ENCODE peak calls at places on chromosomes 1 and 21, in five cellular contexts. X, J, S, Z and D are unnamed samples.

GRCh38 chr1:31843506-31843905 is 27.7 kb upstream of the SPOCD1 start:
- DNase-seq in X (no peak), J (peak; percentile 93), S (peak; percentile 41), Z (no peak), D (peak; percentile 66)

GRCh38 chr1:163439506-163439905 is 117.8 kb downstream of the NUF2 start:
- DNase-seq in X (no peak), J (no peak), S (no peak), Z (no peak), D (no peak)

GRCh38 chr21:31870472-31870871 is 2.3 kb upstream of the HUNK start:
- DNase-seq in X (no peak), J (no peak), S (no peak), Z (no peak), D (no peak)

GRCh38 chr1:63593887-63594617 is 841 bp downstream of the PGM1 start:
- DNase-seq in X (peak; percentile 70), J (peak; percentile 63), S (peak; percentile 56), Z (no peak), D (no peak)

GRCh38 chr1:206866062-206866461 is 639 bp downstream of the IL20 start:
- DNase-seq in X (no peak), J (no peak), S (no peak), Z (no peak), D (no peak)

GRCh38 chr1:31944205-31945089 is 6.3 kb upstream of the PTP4A2 start:
- DNase-seq in X (peak; percentile 93), J (peak; percentile 78), S (peak; percentile 74), Z (peak; percentile 63), D (no peak)

GRCh38 chr1:6658359-6658758 is 33.7 kb downstream of the THAP3 start:
- DNase-seq in X (no peak), J (no peak), S (no peak), Z (no peak), D (no peak)

GRCh38 chr1:108057536-108057935 is 92.6 kb upstream of the VAV3 start:
- DNase-seq in X (no peak), J (no peak), S (peak; percentile 48), Z (no peak), D (no peak)

GRCh38 chr1:226798427-226799411 is 59.6 kb upstream of the ITPKB start:
- DNase-seq in X (no peak), J (no peak), S (no peak), Z (no peak), D (no peak)

GRCh38 chr1:15722411-15722810 is 13.6 kb upstream of the SLC25A34 start:
- DNase-seq in X (no peak), J (no peak), S (no peak), Z (no peak), D (no peak)

GRCh38 chr21:39952265-39952664 is 85.0 kb downstream of the PCP4 start:
- DNase-seq in X (no peak), J (no peak), S (no peak), Z (no peak), D (no peak)

GRCh38 chr1:180503274-180503862 is 991 bp upstream of the ACBD6 start:
- DNase-seq in X (no peak), J (no peak), S (no peak), Z (no peak), D (no peak)

GRCh38 chr1:14390816-14391215 is 207.7 kb upstream of the KAZN start:
- DNase-seq in X (no peak), J (no peak), S (no peak), Z (no peak), D (no peak)

GRCh38 chr1:53277326-53277725 is 39.0 kb upstream of the MAGOH start:
- DNase-seq in X (no peak), J (no peak), S (no peak), Z (no peak), D (no peak)

GRCh38 chr21:35924714-35925301 is 135.5 kb downstream of the SETD4 start:
- DNase-seq in X (no peak), J (peak; percentile 69), S (peak; percentile 94), Z (no peak), D (peak; percentile 42)

GRCh38 chr1:75136158-75136815 is 2.1 kb downstream of the LHX8 start:
- DNase-seq in X (no peak), J (no peak), S (no peak), Z (no peak), D (no peak)

GRCh38 chr1:7069888-7070287 is 284.6 kb downstream of the CAMTA1 start:
- DNase-seq in X (no peak), J (no peak), S (no peak), Z (no peak), D (no peak)

GRCh38 chr1:30820249-30820648 is 62.7 kb upstream of the LAPTM5 start:
- DNase-seq in X (no peak), J (no peak), S (no peak), Z (no peak), D (no peak)

GRCh38 chr1:18643154-18644012 is 12.7 kb downstream of the PAX7 start:
- DNase-seq in X (no peak), J (no peak), S (no peak), Z (no peak), D (no peak)

GRCh38 chr1:18640228-18641004 is 9.8 kb downstream of the PAX7 start:
- DNase-seq in X (no peak), J (no peak), S (no peak), Z (no peak), D (no peak)

GRCh38 chr1:18641005-18641941 is 10.6 kb downstream of the PAX7 start:
- DNase-seq in X (no peak), J (no peak), S (no peak), Z (no peak), D (no peak)

GRCh38 chr1:18644013-18644399 is 13.4 kb downstream of the PAX7 start:
- DNase-seq in X (no peak), J (no peak), S (no peak), Z (no peak), D (no peak)

GRCh38 chr1:18642278-18643095 is 11.8 kb downstream of the PAX7 start:
- DNase-seq in X (no peak), J (no peak), S (no peak), Z (no peak), D (no peak)
- H3K4me3 ChIP-seq in X (no peak overlapping the region), J (no peak overlapping the region), S (no peak overlapping the region), Z (no peak overlapping the region), D (no peak overlapping the region)

GRCh38 chr1:36834586-36834985 is 199.7 kb downstream of the GRIK3 start:
- DNase-seq in X (no peak), J (no peak), S (no peak), Z (no peak), D (no peak)

GRCh38 chr1:36829066-36829465 is 205.2 kb downstream of the GRIK3 start:
- DNase-seq in X (no peak), J (no peak), S (no peak), Z (no peak), D (no peak)

GRCh38 chr1:36825226-36825625 is 209.1 kb downstream of the GRIK3 start:
- DNase-seq in X (no peak), J (no peak), S (no peak), Z (no peak), D (no peak)

GRCh38 chr1:36831171-36831810 is 203.0 kb downstream of the GRIK3 start:
- DNase-seq in X (no peak), J (no peak), S (no peak), Z (no peak), D (no peak)

GRCh38 chr1:36829951-36830350 is 204.4 kb downstream of the GRIK3 start:
- DNase-seq in X (no peak), J (no peak), S (no peak), Z (no peak), D (no peak)
- H3K4me3 ChIP-seq in X (no peak overlapping the region), J (no peak overlapping the region), S (no peak overlapping the region), Z (no peak overlapping the region), D (no peak overlapping the region)

DNA sequence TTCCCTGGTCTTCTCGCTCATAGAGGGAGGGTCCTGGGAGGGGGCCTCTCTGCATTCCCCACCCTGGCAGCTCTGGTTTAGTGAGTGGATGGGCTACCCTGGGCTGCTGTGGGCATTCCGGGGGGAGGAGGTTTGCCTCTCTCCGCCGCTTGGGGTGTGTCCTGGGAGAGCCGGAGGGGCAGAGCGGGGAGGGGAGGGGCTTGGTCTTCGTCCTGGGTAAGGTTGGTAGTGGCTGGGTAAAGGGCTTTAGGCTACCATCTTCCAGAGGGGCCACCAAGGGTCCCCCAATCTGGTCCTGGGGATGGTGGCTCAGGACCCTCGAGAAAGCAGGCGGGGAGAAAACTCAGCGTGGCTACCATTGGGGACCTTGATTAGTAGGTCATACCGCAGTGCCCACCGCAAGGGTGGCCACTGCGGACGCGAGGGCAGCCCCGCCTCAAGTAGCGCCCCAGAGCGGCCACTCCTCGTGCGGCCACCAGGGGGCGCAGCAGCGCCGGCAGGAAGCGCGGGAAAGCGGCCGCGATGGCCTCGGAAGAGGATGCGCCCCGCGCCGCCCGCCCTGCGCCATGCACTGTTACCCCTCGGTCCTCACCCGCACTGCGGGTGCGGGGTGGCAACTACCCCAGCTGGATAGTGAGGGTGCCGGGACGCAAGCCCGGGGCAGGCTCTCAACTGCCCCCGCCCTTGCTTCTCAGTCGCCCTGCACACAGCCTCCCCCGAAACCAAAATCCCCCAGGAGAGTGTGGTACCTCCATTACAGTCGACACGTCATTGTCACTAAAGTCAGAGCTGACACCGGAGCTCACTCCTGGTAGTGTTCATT is 44.1 kb upstream of the SLC25A33 start:
- DNase-seq in X (peak; percentile 64), J (no peak), S (no peak), Z (no peak), D (no peak)
- H3K4me3 ChIP-seq in X (no peak overlapping the region), J (peak overlapping the region; percentile 30), S (peak overlapping the region; percentile 37), Z (no peak overlapping the region), D (peak overlapping the region; percentile 43)

GRCh38 chr1:172144445-172145060 is 275.9 kb upstream of the C1orf105 start:
- DNase-seq in X (peak; percentile 87), J (peak; percentile 97), S (peak; percentile 99), Z (peak; percentile 100), D (peak; percentile 97)

GRCh38 chr1:172147541-172147940 is 272.9 kb upstream of the C1orf105 start:
- DNase-seq in X (no peak), J (no peak), S (no peak), Z (no peak), D (no peak)

GRCh38 chr1:172145231-172145651 is 275.2 kb upstream of the C1orf105 start:
- DNase-seq in X (no peak), J (no peak), S (peak; percentile 74), Z (peak; percentile 87), D (no peak)

GRCh38 chr1:172145656-172146055 is 274.8 kb upstream of the C1orf105 start:
- DNase-seq in X (no peak), J (no peak), S (no peak), Z (no peak), D (no peak)

DNA sequence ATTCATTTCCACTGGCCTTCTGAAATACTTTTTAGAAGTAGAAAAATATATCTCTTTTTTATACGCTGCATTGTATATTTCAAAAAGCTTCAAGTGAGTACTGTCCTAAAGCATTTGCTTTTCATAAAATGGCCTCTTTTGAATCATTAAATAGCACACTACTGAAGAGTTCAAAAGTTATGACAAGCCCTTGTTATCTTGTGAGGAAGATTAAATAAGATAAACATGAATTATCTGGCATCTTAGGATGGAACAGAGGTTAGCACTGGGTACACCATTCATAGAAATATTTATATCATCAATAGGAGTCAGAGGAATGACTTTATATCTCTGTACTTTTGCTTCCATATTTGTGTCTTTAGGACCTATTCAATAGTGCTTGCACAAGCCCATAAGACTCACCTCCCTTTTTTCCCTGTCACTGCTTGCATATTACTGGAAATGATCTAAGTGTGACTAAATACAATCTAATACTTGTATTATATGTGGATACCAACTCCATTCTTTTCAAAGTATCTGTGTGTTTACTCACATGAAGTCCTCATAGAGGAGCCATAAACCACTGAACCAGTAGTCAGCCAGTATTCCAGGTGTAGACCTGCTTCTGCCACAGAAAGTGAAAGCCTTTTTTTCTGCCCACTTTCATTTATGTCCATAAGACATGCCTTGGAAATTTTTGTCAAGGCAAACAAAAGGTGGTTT is 274.2 kb upstream of the C1orf105 start:
- DNase-seq in X (no peak), J (no peak), S (no peak), Z (no peak), D (no peak)
- H3K4me3 ChIP-seq in X (no peak overlapping the region), J (no peak overlapping the region), S (peak overlapping the region; percentile 85), Z (peak overlapping the region; percentile 84), D (no peak overlapping the region)